ENCODE peak calls at places on chromosomes 4 and X, in six cellular contexts. One of them, this sample, is unnamed. For H3K27me3, the result is how much of the 10 kb centered on the place peaks cover.

GRCh38 chr4:119139822-119140252 is 4.2 kb downstream of the MYOZ2 start:
- DNase-seq in stomach: no peak
- DNase-seq in CD8-positive, alpha-beta memory T cell: no peak
- DNase-seq in left ventricle myocardium inferior: no peak
- DNase-seq in GM23248: no peak
- DNase-seq in fibroblast of lung: no peak
- DNase-seq in this sample: no peak

GRCh38 chrX:119763175-119763574 is 4.8 kb downstream of the SOWAHD start:
- DNase-seq in CD8-positive, alpha-beta memory T cell: no peak
- DNase-seq in left ventricle myocardium inferior: no peak
- DNase-seq in GM23248: peak
- DNase-seq in fibroblast of lung: peak
- DNase-seq in stomach: no peak
- DNase-seq in this sample: no peak

GRCh38 chr4:119525005-119525749 is 103.4 kb downstream of the PDE5A start:
- DNase-seq in stomach: no peak
- DNase-seq in CD8-positive, alpha-beta memory T cell: no peak
- DNase-seq in GM23248: peak
- DNase-seq in fibroblast of lung: peak
- DNase-seq in left ventricle myocardium inferior: no peak
- DNase-seq in this sample: no peak

GRCh38 chr4:15006416-15007024 is 4.2 kb downstream of the CPEB2 start:
- DNase-seq in GM23248: peak
- DNase-seq in left ventricle myocardium inferior: no peak
- DNase-seq in stomach: no peak
- DNase-seq in CD8-positive, alpha-beta memory T cell: no peak
- DNase-seq in fibroblast of lung: peak
- DNase-seq in this sample: no peak

GRCh38 chr4:129189630-129190029 is 93.7 kb downstream of the C4orf33 start:
- DNase-seq in CD8-positive, alpha-beta memory T cell: no peak
- DNase-seq in stomach: no peak
- DNase-seq in fibroblast of lung: no peak
- DNase-seq in left ventricle myocardium inferior: no peak
- DNase-seq in GM23248: no peak
- DNase-seq in this sample: no peak

GRCh38 chr4:189659302-189659701 is 281.4 kb upstream of the FRG1 start:
- DNase-seq in stomach: no peak
- DNase-seq in GM23248: no peak
- DNase-seq in CD8-positive, alpha-beta memory T cell: no peak
- DNase-seq in fibroblast of lung: no peak
- DNase-seq in left ventricle myocardium inferior: no peak
- DNase-seq in this sample: no peak

GRCh38 chr4:150479665-150480064 is 102.3 kb upstream of the MAB21L2 start:
- DNase-seq in fibroblast of lung: peak
- DNase-seq in stomach: no peak
- DNase-seq in CD8-positive, alpha-beta memory T cell: no peak
- DNase-seq in GM23248: no peak
- DNase-seq in left ventricle myocardium inferior: no peak
- DNase-seq in this sample: no peak

GRCh38 chr4:168710353-168710946 is 213.6 kb downstream of the PALLD start:
- DNase-seq in stomach: peak
- DNase-seq in GM23248: peak
- DNase-seq in fibroblast of lung: peak
- DNase-seq in left ventricle myocardium inferior: no peak
- DNase-seq in CD8-positive, alpha-beta memory T cell: no peak
- DNase-seq in this sample: no peak

GRCh38 chr4:32569844-32570243 is 1849.7 kb downstream of the PCDH7 start:
- DNase-seq in GM23248: no peak
- DNase-seq in stomach: no peak
- DNase-seq in CD8-positive, alpha-beta memory T cell: no peak
- DNase-seq in left ventricle myocardium inferior: no peak
- DNase-seq in fibroblast of lung: no peak
- DNase-seq in this sample: no peak

GRCh38 chr4:161256172-161256571 is 907.6 kb downstream of the FSTL5 start:
- DNase-seq in left ventricle myocardium inferior: no peak
- DNase-seq in CD8-positive, alpha-beta memory T cell: no peak
- DNase-seq in fibroblast of lung: peak
- DNase-seq in stomach: no peak
- DNase-seq in GM23248: no peak
- DNase-seq in this sample: no peak

GRCh38 chrX:101057095-101057714 is 5.3 kb upstream of the TRMT2B start:
- DNase-seq in stomach: no peak
- DNase-seq in GM23248: peak
- DNase-seq in fibroblast of lung: no peak
- DNase-seq in left ventricle myocardium inferior: no peak
- DNase-seq in CD8-positive, alpha-beta memory T cell: no peak
- DNase-seq in this sample: no peak

GRCh38 chr4:23970193-23970850 is 80.5 kb upstream of the PPARGC1A start:
- DNase-seq in CD8-positive, alpha-beta memory T cell: no peak
- DNase-seq in GM23248: no peak
- DNase-seq in stomach: no peak
- DNase-seq in left ventricle myocardium inferior: no peak
- DNase-seq in fibroblast of lung: peak
- DNase-seq in this sample: no peak

GRCh38 chrX:105653891-105654290 is 168.4 kb upstream of the NRK start:
- DNase-seq in left ventricle myocardium inferior: no peak
- DNase-seq in GM23248: no peak
- DNase-seq in stomach: no peak
- DNase-seq in CD8-positive, alpha-beta memory T cell: no peak
- DNase-seq in fibroblast of lung: peak
- DNase-seq in this sample: no peak

GRCh38 chr4:83850435-83850834 is 314.5 kb downstream of the GPAT3 start:
- DNase-seq in left ventricle myocardium inferior: no peak
- DNase-seq in CD8-positive, alpha-beta memory T cell: no peak
- DNase-seq in stomach: no peak
- DNase-seq in GM23248: peak
- DNase-seq in fibroblast of lung: no peak
- DNase-seq in this sample: no peak

GRCh38 chrX:19579485-19579884 is 64.2 kb upstream of the MAP3K15 start:
- DNase-seq in GM23248: peak
- DNase-seq in stomach: no peak
- DNase-seq in fibroblast of lung: no peak
- DNase-seq in CD8-positive, alpha-beta memory T cell: no peak
- DNase-seq in left ventricle myocardium inferior: no peak
- DNase-seq in this sample: no peak

GRCh38 chrX:2498781-2499302 is 1.9 kb downstream of the DHRSX start:
- DNase-seq in fibroblast of lung: peak
- DNase-seq in stomach: peak
- DNase-seq in left ventricle myocardium inferior: no peak
- DNase-seq in GM23248: peak
- DNase-seq in CD8-positive, alpha-beta memory T cell: no peak
- DNase-seq in this sample: no peak

GRCh38 chr4:93237526-93237925 is 591.0 kb upstream of the ATOH1 start:
- DNase-seq in CD8-positive, alpha-beta memory T cell: no peak
- DNase-seq in fibroblast of lung: no peak
- DNase-seq in GM23248: no peak
- DNase-seq in left ventricle myocardium inferior: no peak
- DNase-seq in stomach: no peak
- DNase-seq in this sample: no peak

GRCh38 chr4:109886303-109886702 is 26.4 kb upstream of the EGF start:
- DNase-seq in left ventricle myocardium inferior: no peak
- DNase-seq in CD8-positive, alpha-beta memory T cell: no peak
- DNase-seq in GM23248: no peak
- DNase-seq in stomach: no peak
- DNase-seq in fibroblast of lung: no peak
- DNase-seq in this sample: no peak

GRCh38 chr4:44704673-44705072 is 21.7 kb downstream of the GNPDA2 start:
- DNase-seq in left ventricle myocardium inferior: no peak
- DNase-seq in fibroblast of lung: no peak
- DNase-seq in CD8-positive, alpha-beta memory T cell: no peak
- DNase-seq in stomach: no peak
- DNase-seq in GM23248: no peak
- DNase-seq in this sample: no peak

GRCh38 chr4:56787380-56787779 is 34.1 kb downstream of the SPINK2 start:
- DNase-seq in GM23248: no peak
- DNase-seq in stomach: no peak
- DNase-seq in left ventricle myocardium inferior: no peak
- DNase-seq in CD8-positive, alpha-beta memory T cell: no peak
- DNase-seq in fibroblast of lung: peak
- DNase-seq in this sample: no peak

GRCh38 chr4:1802720-1803522 is 9.8 kb downstream of the FGFR3 start:
- DNase-seq in CD8-positive, alpha-beta memory T cell: no peak
- DNase-seq in stomach: no peak
- DNase-seq in GM23248: no peak
- DNase-seq in fibroblast of lung: no peak
- DNase-seq in left ventricle myocardium inferior: no peak
- DNase-seq in this sample: no peak
- H3K27me3 ChIP-seq in CD8-positive, alpha-beta memory T cell: under half
- H3K27me3 ChIP-seq in stomach: under half
- H3K27me3 ChIP-seq in GM23248: under half
- H3K27me3 ChIP-seq in fibroblast of lung: under half
- H3K27me3 ChIP-seq in left ventricle myocardium inferior: under half
- H3K27me3 ChIP-seq in this sample: under half

GRCh38 chrX:17860179-17860780 is 818 bp downstream of the RAI2 start:
- DNase-seq in left ventricle myocardium inferior: peak
- DNase-seq in CD8-positive, alpha-beta memory T cell: no peak
- DNase-seq in stomach: no peak
- DNase-seq in fibroblast of lung: no peak
- DNase-seq in GM23248: peak
- DNase-seq in this sample: no peak
- H3K27me3 ChIP-seq in left ventricle myocardium inferior: under half
- H3K27me3 ChIP-seq in CD8-positive, alpha-beta memory T cell: under half
- H3K27me3 ChIP-seq in stomach: under half
- H3K27me3 ChIP-seq in fibroblast of lung: under half
- H3K27me3 ChIP-seq in GM23248: under half
- H3K27me3 ChIP-seq in this sample: under half

DNA sequence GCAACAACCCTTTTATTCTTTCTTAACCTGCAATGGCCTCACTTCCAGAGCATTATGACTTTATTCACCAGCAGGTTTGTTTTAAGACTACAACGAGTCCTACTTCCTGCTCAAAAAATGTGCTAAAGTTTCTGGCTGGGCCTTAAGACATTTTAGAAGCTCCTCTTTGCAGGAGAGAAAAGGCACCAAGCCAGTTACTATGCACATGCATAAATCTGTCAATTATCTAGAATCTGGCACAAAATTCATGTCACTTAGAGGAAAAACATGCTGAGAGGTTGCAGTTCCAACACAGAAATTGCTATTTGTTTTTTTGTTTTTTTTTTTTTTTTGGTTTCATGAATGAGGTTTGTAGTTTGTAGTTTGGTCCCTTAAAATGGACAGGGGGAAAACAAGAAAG is 223.0 kb upstream of the EPHA5 start:
- DNase-seq in CD8-positive, alpha-beta memory T cell: no peak
- DNase-seq in stomach: no peak
- DNase-seq in left ventricle myocardium inferior: no peak
- DNase-seq in GM23248: no peak
- DNase-seq in fibroblast of lung: no peak
- DNase-seq in this sample: no peak
- H3K27me3 ChIP-seq in CD8-positive, alpha-beta memory T cell: under half
- H3K27me3 ChIP-seq in stomach: under half
- H3K27me3 ChIP-seq in left ventricle myocardium inferior: under half
- H3K27me3 ChIP-seq in GM23248: under half
- H3K27me3 ChIP-seq in fibroblast of lung: under half
- H3K27me3 ChIP-seq in this sample: under half

GRCh38 chr4:55636622-55636999 is 513 bp upstream of the NMU start:
- DNase-seq in stomach: no peak
- DNase-seq in CD8-positive, alpha-beta memory T cell: no peak
- DNase-seq in fibroblast of lung: no peak
- DNase-seq in left ventricle myocardium inferior: no peak
- DNase-seq in GM23248: no peak
- DNase-seq in this sample: no peak
- H3K27me3 ChIP-seq in stomach: half or more
- H3K27me3 ChIP-seq in CD8-positive, alpha-beta memory T cell: under half
- H3K27me3 ChIP-seq in fibroblast of lung: under half
- H3K27me3 ChIP-seq in left ventricle myocardium inferior: half or more
- H3K27me3 ChIP-seq in GM23248: half or more
- H3K27me3 ChIP-seq in this sample: under half

DNA sequence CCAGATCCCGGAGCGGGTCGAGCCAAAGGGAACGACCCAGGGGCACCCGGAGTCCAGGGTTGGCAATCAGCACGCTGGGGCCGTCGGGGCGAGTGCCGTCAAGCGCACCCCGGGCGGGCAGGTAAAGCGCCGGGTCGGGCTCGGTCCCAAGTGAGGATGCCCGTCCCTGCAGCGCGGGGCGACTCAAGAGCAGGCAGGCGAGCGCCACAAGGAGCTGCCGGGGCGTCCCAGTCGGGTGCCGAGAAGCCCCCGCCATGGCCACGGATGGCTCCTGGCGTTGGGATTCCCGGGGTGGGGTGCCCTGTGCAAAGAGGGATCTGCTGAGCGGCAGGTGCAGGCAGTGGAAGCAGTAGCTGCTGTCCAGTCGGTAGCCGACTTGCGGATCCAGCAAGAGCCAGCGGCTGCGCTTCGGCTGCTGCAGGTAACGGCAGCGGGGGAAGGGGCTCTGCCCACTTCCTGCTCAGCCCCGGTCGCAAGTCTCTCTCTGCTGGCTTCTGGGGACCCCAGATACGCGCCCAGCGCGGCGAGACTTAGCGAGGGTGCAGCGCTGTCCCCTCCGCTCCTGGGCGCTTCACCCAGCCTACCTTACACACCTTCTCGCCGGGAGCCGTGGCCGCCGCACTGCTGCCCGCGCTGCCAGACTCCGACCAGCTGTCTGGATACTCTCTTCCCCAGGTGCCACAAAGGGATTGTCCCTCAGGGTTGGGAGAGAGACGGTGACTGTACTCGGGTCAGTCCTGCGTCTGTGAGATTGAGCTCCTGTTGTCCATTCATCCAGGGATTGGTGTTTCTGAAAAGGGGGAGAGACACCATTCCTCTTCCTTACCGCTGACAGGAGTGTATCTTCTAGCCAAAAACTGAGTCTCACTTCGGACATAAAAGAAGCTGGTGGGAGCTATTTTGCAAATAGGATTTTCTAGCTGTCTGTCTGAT is at the start of gene FREM3:
- DNase-seq in fibroblast of lung: no peak
- DNase-seq in left ventricle myocardium inferior: no peak
- DNase-seq in GM23248: peak
- DNase-seq in CD8-positive, alpha-beta memory T cell: no peak
- DNase-seq in stomach: no peak
- DNase-seq in this sample: no peak
- H3K27me3 ChIP-seq in fibroblast of lung: under half
- H3K27me3 ChIP-seq in left ventricle myocardium inferior: under half
- H3K27me3 ChIP-seq in GM23248: under half
- H3K27me3 ChIP-seq in CD8-positive, alpha-beta memory T cell: under half
- H3K27me3 ChIP-seq in stomach: half or more
- H3K27me3 ChIP-seq in this sample: under half

GRCh38 chr4:2044119-2044485 is 15.0 kb upstream of the NAT8L start:
- DNase-seq in CD8-positive, alpha-beta memory T cell: no peak
- DNase-seq in fibroblast of lung: no peak
- DNase-seq in GM23248: no peak
- DNase-seq in left ventricle myocardium inferior: no peak
- DNase-seq in stomach: no peak
- DNase-seq in this sample: no peak

GRCh38 chr4:2047031-2047660 is 12.0 kb upstream of the NAT8L start:
- DNase-seq in stomach: no peak
- DNase-seq in CD8-positive, alpha-beta memory T cell: no peak
- DNase-seq in fibroblast of lung: no peak
- DNase-seq in GM23248: no peak
- DNase-seq in left ventricle myocardium inferior: no peak
- DNase-seq in this sample: no peak

GRCh38 chr4:2046031-2046961 is 12.8 kb upstream of the NAT8L start:
- DNase-seq in left ventricle myocardium inferior: no peak
- DNase-seq in GM23248: no peak
- DNase-seq in fibroblast of lung: no peak
- DNase-seq in CD8-positive, alpha-beta memory T cell: no peak
- DNase-seq in stomach: no peak
- DNase-seq in this sample: no peak

GRCh38 chr4:2044542-2045517 is 14.3 kb upstream of the NAT8L start:
- DNase-seq in GM23248: no peak
- DNase-seq in stomach: no peak
- DNase-seq in fibroblast of lung: no peak
- DNase-seq in left ventricle myocardium inferior: no peak
- DNase-seq in CD8-positive, alpha-beta memory T cell: no peak
- DNase-seq in this sample: no peak

GRCh38 chr4:2045518-2045951 is 13.6 kb upstream of the NAT8L start:
- DNase-seq in GM23248: peak
- DNase-seq in left ventricle myocardium inferior: no peak
- DNase-seq in stomach: no peak
- DNase-seq in fibroblast of lung: no peak
- DNase-seq in CD8-positive, alpha-beta memory T cell: no peak
- DNase-seq in this sample: no peak
- H3K27me3 ChIP-seq in GM23248: under half
- H3K27me3 ChIP-seq in left ventricle myocardium inferior: half or more
- H3K27me3 ChIP-seq in stomach: half or more
- H3K27me3 ChIP-seq in fibroblast of lung: under half
- H3K27me3 ChIP-seq in CD8-positive, alpha-beta memory T cell: under half
- H3K27me3 ChIP-seq in this sample: under half

This sample was measured in CD4-positive, alpha-beta T cell.